ENCODE peak calls at places on chromosome 13, in four cellular contexts. One of them, this sample, is unnamed. For H3K9me3, the result is how much of the 10 kb centered on the place peaks cover.

GRCh38 chr13:99320693-99321481 is 13.7 kb upstream of the GPR183 start:
- DNase-seq in small intestine: no peak
- DNase-seq in heart right ventricle: no peak
- DNase-seq in CD4-positive, alpha-beta T cell: no peak
- DNase-seq in this sample: no peak

GRCh38 chr13:28173793-28174192 is 35.4 kb downstream of the PAN3 start:
- DNase-seq in CD4-positive, alpha-beta T cell: no peak
- DNase-seq in heart right ventricle: no peak
- DNase-seq in small intestine: no peak
- DNase-seq in this sample: no peak

GRCh38 chr13:50911051-50911690 is 1.6 kb downstream of the RNASEH2B start:
- DNase-seq in small intestine: peak
- DNase-seq in CD4-positive, alpha-beta T cell: no peak
- DNase-seq in heart right ventricle: no peak
- DNase-seq in this sample: no peak

GRCh38 chr13:114013336-114013735 is 39.5 kb upstream of the C13orf46 start:
- DNase-seq in CD4-positive, alpha-beta T cell: no peak
- DNase-seq in heart right ventricle: no peak
- DNase-seq in small intestine: no peak
- DNase-seq in this sample: no peak

GRCh38 chr13:102901056-102901455 is 55.2 kb downstream of the ERCC5 start:
- DNase-seq in heart right ventricle: no peak
- DNase-seq in small intestine: peak
- DNase-seq in CD4-positive, alpha-beta T cell: no peak
- DNase-seq in this sample: peak

GRCh38 chr13:100513987-100514670 is 74.5 kb downstream of the GGACT start:
- DNase-seq in small intestine: no peak
- DNase-seq in heart right ventricle: no peak
- DNase-seq in CD4-positive, alpha-beta T cell: no peak
- DNase-seq in this sample: no peak

GRCh38 chr13:74246398-74246975 is 112.3 kb upstream of the KLF12 start:
- DNase-seq in small intestine: no peak
- DNase-seq in heart right ventricle: peak
- DNase-seq in CD4-positive, alpha-beta T cell: no peak
- DNase-seq in this sample: no peak

GRCh38 chr13:24923305-24923640 is 159.3 kb downstream of the RNF17 start:
- DNase-seq in CD4-positive, alpha-beta T cell: no peak
- DNase-seq in heart right ventricle: peak
- DNase-seq in small intestine: peak
- DNase-seq in this sample: no peak

GRCh38 chr13:82713681-82714405 is 1168.4 kb downstream of the SLITRK1 start:
- DNase-seq in CD4-positive, alpha-beta T cell: no peak
- DNase-seq in small intestine: no peak
- DNase-seq in heart right ventricle: no peak
- DNase-seq in this sample: no peak

GRCh38 chr13:21399741-21400140 is 59.4 kb downstream of the ZDHHC20 start:
- DNase-seq in heart right ventricle: no peak
- DNase-seq in small intestine: no peak
- DNase-seq in CD4-positive, alpha-beta T cell: no peak
- DNase-seq in this sample: no peak

GRCh38 chr13:51726446-51727185 is 77.3 kb downstream of the DHRS12 start:
- DNase-seq in heart right ventricle: no peak
- DNase-seq in small intestine: no peak
- DNase-seq in CD4-positive, alpha-beta T cell: no peak
- DNase-seq in this sample: no peak

GRCh38 chr13:83740622-83741021 is 141.7 kb downstream of the SLITRK1 start:
- DNase-seq in small intestine: no peak
- DNase-seq in CD4-positive, alpha-beta T cell: no peak
- DNase-seq in heart right ventricle: no peak
- DNase-seq in this sample: no peak

GRCh38 chr13:50460366-50460765 is 383.1 kb downstream of the DLEU7 start:
- DNase-seq in small intestine: no peak
- DNase-seq in CD4-positive, alpha-beta T cell: no peak
- DNase-seq in heart right ventricle: no peak
- DNase-seq in this sample: no peak

GRCh38 chr13:79393564-79394249 is 12.3 kb downstream of the RBM26 start:
- DNase-seq in CD4-positive, alpha-beta T cell: peak
- DNase-seq in small intestine: peak
- DNase-seq in heart right ventricle: no peak
- DNase-seq in this sample: peak

GRCh38 chr13:30796833-30797601 is 61.7 kb downstream of the ALOX5AP start:
- DNase-seq in small intestine: peak
- DNase-seq in heart right ventricle: no peak
- DNase-seq in CD4-positive, alpha-beta T cell: no peak
- DNase-seq in this sample: no peak

GRCh38 chr13:95156208-95156607 is 145.0 kb downstream of the ABCC4 start:
- DNase-seq in small intestine: no peak
- DNase-seq in CD4-positive, alpha-beta T cell: no peak
- DNase-seq in heart right ventricle: no peak
- DNase-seq in this sample: no peak

GRCh38 chr13:23086951-23087350 is 93.8 kb upstream of the SGCG start:
- DNase-seq in heart right ventricle: no peak
- DNase-seq in CD4-positive, alpha-beta T cell: no peak
- DNase-seq in small intestine: no peak
- DNase-seq in this sample: no peak

GRCh38 chr13:24108615-24108965 is 51.9 kb upstream of the SPATA13 start:
- DNase-seq in heart right ventricle: no peak
- DNase-seq in CD4-positive, alpha-beta T cell: no peak
- DNase-seq in small intestine: no peak
- DNase-seq in this sample: no peak

GRCh38 chr13:44874886-44875630 is 114.2 kb downstream of the NUFIP1 start:
- DNase-seq in CD4-positive, alpha-beta T cell: no peak
- DNase-seq in heart right ventricle: no peak
- DNase-seq in small intestine: no peak
- DNase-seq in this sample: no peak

DNA sequence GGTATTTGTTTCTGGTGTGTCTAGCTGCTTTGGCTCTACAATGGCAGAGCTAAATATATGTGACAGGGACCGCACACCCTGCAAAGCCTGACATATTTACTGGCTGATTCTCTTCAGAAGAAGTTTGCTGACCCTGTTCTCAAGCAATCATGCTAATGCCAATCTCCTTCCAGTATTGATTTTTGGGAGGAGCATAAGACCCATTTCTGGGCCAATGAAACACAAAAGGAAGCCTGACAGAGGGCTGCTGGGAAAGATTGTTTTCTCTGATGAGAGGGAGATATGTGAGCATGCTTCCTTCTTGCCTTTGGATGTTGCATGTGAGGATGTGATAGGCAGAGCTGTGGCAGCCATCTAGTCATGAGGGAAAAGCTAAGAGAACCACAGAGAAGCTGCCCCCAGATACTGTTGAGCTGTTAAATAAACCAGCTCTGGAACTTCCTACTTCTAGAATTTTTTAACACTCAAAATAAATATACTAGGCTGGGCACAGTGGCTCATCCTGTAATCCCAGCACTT is 31.4 kb upstream of the TPTE2 start:
- DNase-seq in heart right ventricle: no peak
- DNase-seq in small intestine: no peak
- DNase-seq in CD4-positive, alpha-beta T cell: no peak
- DNase-seq in this sample: peak
- H3K9me3 ChIP-seq in heart right ventricle: under half
- H3K9me3 ChIP-seq in small intestine: under half
- H3K9me3 ChIP-seq in CD4-positive, alpha-beta T cell: under half
- H3K9me3 ChIP-seq in this sample: under half

DNA sequence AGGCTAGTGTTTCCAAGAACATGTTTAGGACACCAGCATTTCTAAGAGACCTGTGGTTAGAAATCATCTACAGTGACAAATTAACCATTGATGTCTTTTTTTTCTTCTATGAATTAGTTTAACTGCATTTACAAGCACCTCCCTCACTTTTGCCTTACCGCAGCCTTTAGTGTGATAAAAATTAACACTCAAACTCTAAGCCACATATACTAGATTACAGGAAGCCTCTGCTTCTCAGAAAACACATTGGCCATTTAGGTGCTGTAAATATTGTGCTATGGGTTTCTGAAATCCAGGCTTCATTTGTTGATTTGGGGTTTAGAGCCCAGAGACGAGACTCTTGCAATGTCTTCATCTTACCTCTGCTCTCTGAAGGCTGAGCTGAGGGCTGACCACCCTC is 34.6 kb upstream of the OLFM4 start:
- DNase-seq in heart right ventricle: no peak
- DNase-seq in small intestine: no peak
- DNase-seq in CD4-positive, alpha-beta T cell: no peak
- DNase-seq in this sample: no peak
- H3K9me3 ChIP-seq in heart right ventricle: under half
- H3K9me3 ChIP-seq in small intestine: under half
- H3K9me3 ChIP-seq in CD4-positive, alpha-beta T cell: under half
- H3K9me3 ChIP-seq in this sample: under half

GRCh38 chr13:111645598-111646463 is 325.4 kb downstream of the TEX29 start:
- DNase-seq in CD4-positive, alpha-beta T cell: no peak
- DNase-seq in heart right ventricle: no peak
- DNase-seq in small intestine: no peak
- DNase-seq in this sample: peak

GRCh38 chr13:111642156-111642767 is 321.8 kb downstream of the TEX29 start:
- DNase-seq in small intestine: no peak
- DNase-seq in heart right ventricle: no peak
- DNase-seq in CD4-positive, alpha-beta T cell: no peak
- DNase-seq in this sample: no peak

GRCh38 chr13:111644750-111645149 is 324.3 kb downstream of the TEX29 start:
- DNase-seq in CD4-positive, alpha-beta T cell: no peak
- DNase-seq in small intestine: no peak
- DNase-seq in heart right ventricle: no peak
- DNase-seq in this sample: peak

GRCh38 chr13:111646464-111646855 is 326.0 kb downstream of the TEX29 start:
- DNase-seq in CD4-positive, alpha-beta T cell: no peak
- DNase-seq in heart right ventricle: no peak
- DNase-seq in small intestine: no peak
- DNase-seq in this sample: peak

DNA sequence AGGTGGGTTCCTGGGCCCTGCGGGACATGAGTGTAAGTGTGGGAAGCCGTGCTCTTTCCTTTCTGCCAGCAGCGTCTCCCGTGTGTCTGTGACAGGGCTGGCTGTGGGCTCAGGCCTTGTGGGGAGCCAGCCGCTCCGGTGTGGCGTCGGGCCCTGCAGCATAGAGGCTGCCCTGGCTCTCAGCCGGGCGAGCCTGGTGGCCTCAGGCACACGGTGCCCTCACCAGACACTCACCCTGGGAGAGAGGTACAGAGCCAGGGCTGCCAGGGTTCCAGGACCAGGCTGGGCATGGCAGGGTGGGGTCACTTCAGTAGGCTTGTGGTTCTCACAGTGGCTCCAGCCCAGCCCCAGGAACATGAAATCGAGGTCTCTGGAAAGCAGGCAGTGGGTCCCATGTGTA is 324.8 kb downstream of the TEX29 start:
- DNase-seq in heart right ventricle: no peak
- DNase-seq in small intestine: no peak
- DNase-seq in CD4-positive, alpha-beta T cell: no peak
- DNase-seq in this sample: no peak
- H3K9me3 ChIP-seq in heart right ventricle: under half
- H3K9me3 ChIP-seq in small intestine: under half
- H3K9me3 ChIP-seq in CD4-positive, alpha-beta T cell: under half
- H3K9me3 ChIP-seq in this sample: under half

DNA sequence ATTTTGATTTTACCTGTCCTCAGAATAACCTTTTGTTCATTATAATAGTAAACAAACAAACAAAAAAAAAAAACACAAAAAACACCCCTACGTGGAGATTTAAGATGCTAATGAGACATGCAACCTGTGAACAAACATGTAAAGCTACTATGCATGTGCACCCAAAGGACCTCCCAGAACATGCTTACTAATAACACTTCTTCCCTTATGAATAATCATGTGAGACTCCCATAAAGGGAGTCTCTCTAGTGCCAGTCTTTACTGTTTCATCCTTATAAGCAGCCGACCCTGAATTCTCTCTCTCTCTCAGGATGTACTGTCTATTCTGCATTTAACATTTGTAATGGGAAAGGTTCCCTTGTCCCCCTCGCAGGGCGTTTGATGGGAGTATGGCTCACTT is 1051.1 kb downstream of the PCDH17 start:
- DNase-seq in heart right ventricle: no peak
- DNase-seq in small intestine: no peak
- DNase-seq in CD4-positive, alpha-beta T cell: no peak
- DNase-seq in this sample: no peak
- H3K9me3 ChIP-seq in heart right ventricle: under half
- H3K9me3 ChIP-seq in small intestine: under half
- H3K9me3 ChIP-seq in CD4-positive, alpha-beta T cell: under half
- H3K9me3 ChIP-seq in this sample: under half

DNA sequence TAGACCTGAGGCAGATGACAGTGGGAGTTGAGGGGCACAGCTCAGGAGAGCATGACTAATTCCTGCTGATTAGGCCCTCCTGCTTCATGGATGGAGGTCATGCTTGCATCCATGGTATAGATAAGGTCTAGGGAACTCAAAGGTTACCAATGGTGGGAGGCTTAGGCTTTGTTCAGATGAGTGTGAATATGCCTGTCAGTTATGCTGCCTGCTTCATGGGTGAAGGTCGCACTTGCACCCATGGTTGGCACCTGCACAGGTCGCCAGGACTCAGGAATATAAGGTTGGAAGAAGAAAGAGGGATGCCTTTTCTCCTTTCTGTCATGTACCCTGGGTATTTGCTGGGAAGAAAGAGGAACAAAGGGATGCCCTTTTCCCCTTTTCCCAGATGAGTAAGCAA is 53.4 kb upstream of the GJB6 start:
- DNase-seq in heart right ventricle: no peak
- DNase-seq in small intestine: no peak
- DNase-seq in CD4-positive, alpha-beta T cell: no peak
- DNase-seq in this sample: no peak
- H3K9me3 ChIP-seq in heart right ventricle: under half
- H3K9me3 ChIP-seq in small intestine: under half
- H3K9me3 ChIP-seq in CD4-positive, alpha-beta T cell: under half
- H3K9me3 ChIP-seq in this sample: under half

GRCh38 chr13:71051573-71051972 is 815.4 kb downstream of the DACH1 start:
- DNase-seq in CD4-positive, alpha-beta T cell: no peak
- DNase-seq in heart right ventricle: no peak
- DNase-seq in small intestine: no peak
- DNase-seq in this sample: no peak

DNA sequence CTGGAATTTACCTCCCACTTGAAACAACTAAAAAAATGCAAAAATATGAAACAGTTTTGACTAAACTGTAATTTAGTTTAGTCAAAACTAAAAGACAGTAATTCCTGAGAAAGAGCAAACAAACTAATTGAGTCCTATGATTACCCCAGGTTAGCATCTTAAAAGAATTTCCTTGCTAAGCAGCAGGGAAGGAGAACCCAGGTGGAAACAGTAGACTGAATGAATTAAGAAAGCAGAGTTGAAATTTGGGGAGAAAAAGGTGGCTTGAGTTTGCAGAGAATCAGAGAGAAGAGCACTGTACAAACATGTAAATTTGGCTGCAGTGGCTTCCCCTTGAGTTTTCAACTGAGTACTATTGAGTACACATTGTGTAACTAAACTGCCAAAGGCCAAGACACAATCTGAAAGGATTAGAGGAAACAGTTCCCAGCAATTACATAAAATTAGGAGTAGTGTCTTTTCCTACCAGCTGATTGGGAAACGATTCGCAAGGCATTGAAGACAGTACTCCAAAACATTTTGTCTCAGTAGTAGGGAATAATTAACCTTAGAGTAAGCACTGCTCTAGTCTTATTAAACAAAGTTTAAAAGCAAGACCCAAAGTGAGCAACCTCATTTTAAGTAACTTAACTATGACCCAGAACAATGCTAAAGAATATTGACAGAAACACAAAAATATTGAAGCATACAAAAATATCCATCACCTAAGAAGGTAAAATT is 820.5 kb downstream of the DACH1 start:
- DNase-seq in CD4-positive, alpha-beta T cell: no peak
- DNase-seq in small intestine: no peak
- DNase-seq in heart right ventricle: no peak
- DNase-seq in this sample: no peak
- H3K9me3 ChIP-seq in CD4-positive, alpha-beta T cell: under half
- H3K9me3 ChIP-seq in small intestine: under half
- H3K9me3 ChIP-seq in heart right ventricle: under half
- H3K9me3 ChIP-seq in this sample: under half

GRCh38 chr13:48069573-48069972 is 25.3 kb downstream of the MED4 start:
- DNase-seq in heart right ventricle: no peak
- DNase-seq in small intestine: no peak
- DNase-seq in CD4-positive, alpha-beta T cell: no peak
- DNase-seq in this sample: no peak
- H3K9me3 ChIP-seq in heart right ventricle: under half
- H3K9me3 ChIP-seq in small intestine: under half
- H3K9me3 ChIP-seq in CD4-positive, alpha-beta T cell: under half
- H3K9me3 ChIP-seq in this sample: under half

This sample was measured in Caco-2.